ENCODE peak calls at places on chromosomes 6 and 20, in five cellular contexts. One of them, this sample, is unnamed.

GRCh38 chr6:14524319-14524718 is 406.7 kb downstream of the CD83 start:
- DNase-seq in activated CD8-positive, alpha-beta memory T cell treated with anti-CD3 and anti-CD28 coated beads, Interleukin-2, amount 10 ng/mL, durations not matched to agents 7 days and 5 days: no peak
- DNase-seq in germinal center: no peak
- DNase-seq in fibroblast of the conjunctiva: no peak
- DNase-seq in central memory CD4-positive, alpha-beta T cell: no peak
- DNase-seq in this sample: peak

GRCh38 chr6:149995971-149996370 is 29.4 kb downstream of the RAET1L start:
- DNase-seq in fibroblast of the conjunctiva: no peak
- DNase-seq in central memory CD4-positive, alpha-beta T cell: no peak
- DNase-seq in activated CD8-positive, alpha-beta memory T cell treated with anti-CD3 and anti-CD28 coated beads, Interleukin-2, amount 10 ng/mL, durations not matched to agents 7 days and 5 days: no peak
- DNase-seq in germinal center: no peak
- DNase-seq in this sample: no peak

GRCh38 chr20:52958206-52958605 is 14.0 kb upstream of the TSHZ2 start:
- DNase-seq in fibroblast of the conjunctiva: no peak
- DNase-seq in germinal center: no peak
- DNase-seq in activated CD8-positive, alpha-beta memory T cell treated with anti-CD3 and anti-CD28 coated beads, Interleukin-2, amount 10 ng/mL, durations not matched to agents 7 days and 5 days: no peak
- DNase-seq in central memory CD4-positive, alpha-beta T cell: no peak
- DNase-seq in this sample: no peak

GRCh38 chr6:79524065-79524464 is 13.2 kb downstream of the LCA5 start:
- DNase-seq in fibroblast of the conjunctiva: no peak
- DNase-seq in activated CD8-positive, alpha-beta memory T cell treated with anti-CD3 and anti-CD28 coated beads, Interleukin-2, amount 10 ng/mL, durations not matched to agents 7 days and 5 days: no peak
- DNase-seq in germinal center: no peak
- DNase-seq in central memory CD4-positive, alpha-beta T cell: no peak
- DNase-seq in this sample: no peak

GRCh38 chr6:134882426-134883038 is 67.4 kb downstream of the ALDH8A1 start:
- DNase-seq in fibroblast of the conjunctiva: peak
- DNase-seq in central memory CD4-positive, alpha-beta T cell: peak
- DNase-seq in activated CD8-positive, alpha-beta memory T cell treated with anti-CD3 and anti-CD28 coated beads, Interleukin-2, amount 10 ng/mL, durations not matched to agents 7 days and 5 days: peak
- DNase-seq in germinal center: no peak
- DNase-seq in this sample: peak

GRCh38 chr20:11970243-11970836 is 52.6 kb downstream of the BTBD3 start:
- DNase-seq in germinal center: no peak
- DNase-seq in central memory CD4-positive, alpha-beta T cell: no peak
- DNase-seq in fibroblast of the conjunctiva: no peak
- DNase-seq in activated CD8-positive, alpha-beta memory T cell treated with anti-CD3 and anti-CD28 coated beads, Interleukin-2, amount 10 ng/mL, durations not matched to agents 7 days and 5 days: no peak
- DNase-seq in this sample: no peak

GRCh38 chr6:63299667-63300066 is 20.1 kb downstream of the LGSN start:
- DNase-seq in fibroblast of the conjunctiva: no peak
- DNase-seq in central memory CD4-positive, alpha-beta T cell: no peak
- DNase-seq in germinal center: no peak
- DNase-seq in activated CD8-positive, alpha-beta memory T cell treated with anti-CD3 and anti-CD28 coated beads, Interleukin-2, amount 10 ng/mL, durations not matched to agents 7 days and 5 days: no peak
- DNase-seq in this sample: no peak

GRCh38 chr6:11143394-11144371 is 32.2 kb upstream of the ERVFRD-1 start:
- DNase-seq in activated CD8-positive, alpha-beta memory T cell treated with anti-CD3 and anti-CD28 coated beads, Interleukin-2, amount 10 ng/mL, durations not matched to agents 7 days and 5 days: no peak
- DNase-seq in central memory CD4-positive, alpha-beta T cell: no peak
- DNase-seq in fibroblast of the conjunctiva: peak
- DNase-seq in germinal center: no peak
- DNase-seq in this sample: peak

GRCh38 chr6:95159557-95159956 is 417.8 kb upstream of the MANEA start:
- DNase-seq in germinal center: no peak
- DNase-seq in fibroblast of the conjunctiva: no peak
- DNase-seq in central memory CD4-positive, alpha-beta T cell: no peak
- DNase-seq in activated CD8-positive, alpha-beta memory T cell treated with anti-CD3 and anti-CD28 coated beads, Interleukin-2, amount 10 ng/mL, durations not matched to agents 7 days and 5 days: no peak
- DNase-seq in this sample: no peak

GRCh38 chr20:11333634-11334033 is 584.1 kb upstream of the BTBD3 start:
- DNase-seq in activated CD8-positive, alpha-beta memory T cell treated with anti-CD3 and anti-CD28 coated beads, Interleukin-2, amount 10 ng/mL, durations not matched to agents 7 days and 5 days: no peak
- DNase-seq in germinal center: no peak
- DNase-seq in fibroblast of the conjunctiva: no peak
- DNase-seq in central memory CD4-positive, alpha-beta T cell: no peak
- DNase-seq in this sample: no peak

GRCh38 chr6:2158596-2159271 is 86.7 kb downstream of the GMDS start:
- DNase-seq in fibroblast of the conjunctiva: peak
- DNase-seq in germinal center: peak
- DNase-seq in central memory CD4-positive, alpha-beta T cell: no peak
- DNase-seq in activated CD8-positive, alpha-beta memory T cell treated with anti-CD3 and anti-CD28 coated beads, Interleukin-2, amount 10 ng/mL, durations not matched to agents 7 days and 5 days: no peak
- DNase-seq in this sample: no peak

GRCh38 chr20:43495388-43495787 is 12.1 kb upstream of the L3MBTL1 start:
- DNase-seq in central memory CD4-positive, alpha-beta T cell: no peak
- DNase-seq in germinal center: no peak
- DNase-seq in fibroblast of the conjunctiva: no peak
- DNase-seq in activated CD8-positive, alpha-beta memory T cell treated with anti-CD3 and anti-CD28 coated beads, Interleukin-2, amount 10 ng/mL, durations not matched to agents 7 days and 5 days: no peak
- DNase-seq in this sample: no peak

GRCh38 chr20:34220581-34220980 is 20.6 kb upstream of the ASIP start:
- DNase-seq in fibroblast of the conjunctiva: no peak
- DNase-seq in activated CD8-positive, alpha-beta memory T cell treated with anti-CD3 and anti-CD28 coated beads, Interleukin-2, amount 10 ng/mL, durations not matched to agents 7 days and 5 days: no peak
- DNase-seq in germinal center: no peak
- DNase-seq in central memory CD4-positive, alpha-beta T cell: no peak
- DNase-seq in this sample: peak

GRCh38 chr20:36251426-36251825 is 15.1 kb downstream of the AAR2 start:
- DNase-seq in activated CD8-positive, alpha-beta memory T cell treated with anti-CD3 and anti-CD28 coated beads, Interleukin-2, amount 10 ng/mL, durations not matched to agents 7 days and 5 days: no peak
- DNase-seq in central memory CD4-positive, alpha-beta T cell: no peak
- DNase-seq in germinal center: no peak
- DNase-seq in fibroblast of the conjunctiva: no peak
- DNase-seq in this sample: no peak

GRCh38 chr20:33684533-33685327 is 1.5 kb downstream of the E2F1 start:
- DNase-seq in central memory CD4-positive, alpha-beta T cell: no peak
- DNase-seq in activated CD8-positive, alpha-beta memory T cell treated with anti-CD3 and anti-CD28 coated beads, Interleukin-2, amount 10 ng/mL, durations not matched to agents 7 days and 5 days: no peak
- DNase-seq in fibroblast of the conjunctiva: no peak
- DNase-seq in germinal center: peak
- DNase-seq in this sample: no peak

GRCh38 chr20:46303176-46303956 is 4.9 kb downstream of the CDH22 start:
- DNase-seq in central memory CD4-positive, alpha-beta T cell: no peak
- DNase-seq in fibroblast of the conjunctiva: no peak
- DNase-seq in activated CD8-positive, alpha-beta memory T cell treated with anti-CD3 and anti-CD28 coated beads, Interleukin-2, amount 10 ng/mL, durations not matched to agents 7 days and 5 days: no peak
- DNase-seq in germinal center: no peak
- DNase-seq in this sample: no peak

GRCh38 chr6:25188232-25188631 is 90.9 kb upstream of the CARMIL1 start:
- DNase-seq in activated CD8-positive, alpha-beta memory T cell treated with anti-CD3 and anti-CD28 coated beads, Interleukin-2, amount 10 ng/mL, durations not matched to agents 7 days and 5 days: no peak
- DNase-seq in central memory CD4-positive, alpha-beta T cell: no peak
- DNase-seq in fibroblast of the conjunctiva: no peak
- DNase-seq in germinal center: no peak
- DNase-seq in this sample: no peak

GRCh38 chr20:47816487-47817451 is 31.5 kb upstream of the SULF2 start:
- DNase-seq in central memory CD4-positive, alpha-beta T cell: no peak
- DNase-seq in germinal center: no peak
- DNase-seq in activated CD8-positive, alpha-beta memory T cell treated with anti-CD3 and anti-CD28 coated beads, Interleukin-2, amount 10 ng/mL, durations not matched to agents 7 days and 5 days: no peak
- DNase-seq in fibroblast of the conjunctiva: no peak
- DNase-seq in this sample: no peak

GRCh38 chr6:27867941-27868705 is 44.1 kb downstream of the OR2B2 start:
- DNase-seq in central memory CD4-positive, alpha-beta T cell: no peak
- DNase-seq in germinal center: no peak
- DNase-seq in activated CD8-positive, alpha-beta memory T cell treated with anti-CD3 and anti-CD28 coated beads, Interleukin-2, amount 10 ng/mL, durations not matched to agents 7 days and 5 days: no peak
- DNase-seq in fibroblast of the conjunctiva: no peak
- DNase-seq in this sample: no peak

GRCh38 chr20:41701596-41702350 is 83.6 kb upstream of the CHD6 start:
- DNase-seq in activated CD8-positive, alpha-beta memory T cell treated with anti-CD3 and anti-CD28 coated beads, Interleukin-2, amount 10 ng/mL, durations not matched to agents 7 days and 5 days: no peak
- DNase-seq in germinal center: no peak
- DNase-seq in central memory CD4-positive, alpha-beta T cell: no peak
- DNase-seq in fibroblast of the conjunctiva: no peak
- DNase-seq in this sample: peak

GRCh38 chr20:2978519-2978918 is 64.9 kb upstream of the GNRH2 start:
- DNase-seq in central memory CD4-positive, alpha-beta T cell: no peak
- DNase-seq in germinal center: no peak
- DNase-seq in fibroblast of the conjunctiva: no peak
- DNase-seq in activated CD8-positive, alpha-beta memory T cell treated with anti-CD3 and anti-CD28 coated beads, Interleukin-2, amount 10 ng/mL, durations not matched to agents 7 days and 5 days: no peak
- DNase-seq in this sample: no peak

GRCh38 chr6:146910611-146911010 is 293.6 kb upstream of the STXBP5 start:
- DNase-seq in activated CD8-positive, alpha-beta memory T cell treated with anti-CD3 and anti-CD28 coated beads, Interleukin-2, amount 10 ng/mL, durations not matched to agents 7 days and 5 days: no peak
- DNase-seq in central memory CD4-positive, alpha-beta T cell: no peak
- DNase-seq in germinal center: no peak
- DNase-seq in fibroblast of the conjunctiva: no peak
- DNase-seq in this sample: no peak

GRCh38 chr20:45436732-45437485 is 21.0 kb downstream of the PIGT start:
- DNase-seq in germinal center: peak
- DNase-seq in fibroblast of the conjunctiva: peak
- DNase-seq in central memory CD4-positive, alpha-beta T cell: peak
- DNase-seq in activated CD8-positive, alpha-beta memory T cell treated with anti-CD3 and anti-CD28 coated beads, Interleukin-2, amount 10 ng/mL, durations not matched to agents 7 days and 5 days: peak
- DNase-seq in this sample: peak

GRCh38 chr20:50953821-50954220 is 4.5 kb downstream of the DPM1 start:
- DNase-seq in fibroblast of the conjunctiva: no peak
- DNase-seq in activated CD8-positive, alpha-beta memory T cell treated with anti-CD3 and anti-CD28 coated beads, Interleukin-2, amount 10 ng/mL, durations not matched to agents 7 days and 5 days: no peak
- DNase-seq in central memory CD4-positive, alpha-beta T cell: no peak
- DNase-seq in germinal center: no peak
- DNase-seq in this sample: no peak

GRCh38 chr6:101011165-101011564 is 130.0 kb upstream of the ASCC3 start:
- DNase-seq in fibroblast of the conjunctiva: no peak
- DNase-seq in germinal center: no peak
- DNase-seq in central memory CD4-positive, alpha-beta T cell: peak
- DNase-seq in activated CD8-positive, alpha-beta memory T cell treated with anti-CD3 and anti-CD28 coated beads, Interleukin-2, amount 10 ng/mL, durations not matched to agents 7 days and 5 days: no peak
- DNase-seq in this sample: no peak

GRCh38 chr6:40054186-40054585 is 119.9 kb upstream of the MOCS1 start:
- DNase-seq in central memory CD4-positive, alpha-beta T cell: no peak
- DNase-seq in fibroblast of the conjunctiva: no peak
- DNase-seq in germinal center: no peak
- DNase-seq in activated CD8-positive, alpha-beta memory T cell treated with anti-CD3 and anti-CD28 coated beads, Interleukin-2, amount 10 ng/mL, durations not matched to agents 7 days and 5 days: no peak
- DNase-seq in this sample: no peak

GRCh38 chr6:151494235-151494950 is 576 bp downstream of the CCDC170 start:
- DNase-seq in germinal center: peak
- DNase-seq in fibroblast of the conjunctiva: no peak
- DNase-seq in activated CD8-positive, alpha-beta memory T cell treated with anti-CD3 and anti-CD28 coated beads, Interleukin-2, amount 10 ng/mL, durations not matched to agents 7 days and 5 days: peak
- DNase-seq in central memory CD4-positive, alpha-beta T cell: peak
- DNase-seq in this sample: no peak

GRCh38 chr6:76230711-76231110 is 158.2 kb upstream of the IMPG1 start:
- DNase-seq in central memory CD4-positive, alpha-beta T cell: no peak
- DNase-seq in activated CD8-positive, alpha-beta memory T cell treated with anti-CD3 and anti-CD28 coated beads, Interleukin-2, amount 10 ng/mL, durations not matched to agents 7 days and 5 days: no peak
- DNase-seq in germinal center: no peak
- DNase-seq in fibroblast of the conjunctiva: no peak
- DNase-seq in this sample: no peak

GRCh38 chr20:20364747-20365558 is 3.0 kb upstream of the INSM1 start:
- DNase-seq in activated CD8-positive, alpha-beta memory T cell treated with anti-CD3 and anti-CD28 coated beads, Interleukin-2, amount 10 ng/mL, durations not matched to agents 7 days and 5 days: no peak
- DNase-seq in fibroblast of the conjunctiva: no peak
- DNase-seq in central memory CD4-positive, alpha-beta T cell: no peak
- DNase-seq in germinal center: no peak
- DNase-seq in this sample: no peak

GRCh38 chr6:89997456-89998445 is 103.5 kb downstream of the GJA10 start:
- DNase-seq in germinal center: no peak
- DNase-seq in fibroblast of the conjunctiva: peak
- DNase-seq in central memory CD4-positive, alpha-beta T cell: no peak
- DNase-seq in activated CD8-positive, alpha-beta memory T cell treated with anti-CD3 and anti-CD28 coated beads, Interleukin-2, amount 10 ng/mL, durations not matched to agents 7 days and 5 days: no peak
- DNase-seq in this sample: no peak

GRCh38 chr20:59994697-59995122 is 36.5 kb downstream of the CDH26 start:
- DNase-seq in germinal center: no peak
- DNase-seq in central memory CD4-positive, alpha-beta T cell: no peak
- DNase-seq in activated CD8-positive, alpha-beta memory T cell treated with anti-CD3 and anti-CD28 coated beads, Interleukin-2, amount 10 ng/mL, durations not matched to agents 7 days and 5 days: no peak
- DNase-seq in fibroblast of the conjunctiva: no peak
- DNase-seq in this sample: no peak

GRCh38 chr20:29301624-29302259 is 1955.7 kb upstream of the DEFB115 start:
- DNase-seq in central memory CD4-positive, alpha-beta T cell: no peak
- DNase-seq in germinal center: no peak
- DNase-seq in fibroblast of the conjunctiva: no peak
- DNase-seq in activated CD8-positive, alpha-beta memory T cell treated with anti-CD3 and anti-CD28 coated beads, Interleukin-2, amount 10 ng/mL, durations not matched to agents 7 days and 5 days: no peak
- DNase-seq in this sample: no peak

GRCh38 chr6:158057213-158057987 is 75.7 kb downstream of the SYNJ2 start:
- DNase-seq in germinal center: no peak
- DNase-seq in central memory CD4-positive, alpha-beta T cell: no peak
- DNase-seq in activated CD8-positive, alpha-beta memory T cell treated with anti-CD3 and anti-CD28 coated beads, Interleukin-2, amount 10 ng/mL, durations not matched to agents 7 days and 5 days: no peak
- DNase-seq in fibroblast of the conjunctiva: peak
- DNase-seq in this sample: peak

GRCh38 chr20:18428490-18429173 is 38.2 kb downstream of the DZANK1 start:
- DNase-seq in fibroblast of the conjunctiva: peak
- DNase-seq in central memory CD4-positive, alpha-beta T cell: no peak
- DNase-seq in germinal center: no peak
- DNase-seq in activated CD8-positive, alpha-beta memory T cell treated with anti-CD3 and anti-CD28 coated beads, Interleukin-2, amount 10 ng/mL, durations not matched to agents 7 days and 5 days: no peak
- DNase-seq in this sample: no peak

GRCh38 chr20:32439132-32439829 is 81.2 kb downstream of the ASXL1 start:
- DNase-seq in fibroblast of the conjunctiva: peak
- DNase-seq in activated CD8-positive, alpha-beta memory T cell treated with anti-CD3 and anti-CD28 coated beads, Interleukin-2, amount 10 ng/mL, durations not matched to agents 7 days and 5 days: peak
- DNase-seq in germinal center: no peak
- DNase-seq in central memory CD4-positive, alpha-beta T cell: no peak
- DNase-seq in this sample: peak

GRCh38 chr20:37749620-37750403 is 56.0 kb downstream of the CTNNBL1 start:
- DNase-seq in fibroblast of the conjunctiva: no peak
- DNase-seq in germinal center: no peak
- DNase-seq in central memory CD4-positive, alpha-beta T cell: no peak
- DNase-seq in activated CD8-positive, alpha-beta memory T cell treated with anti-CD3 and anti-CD28 coated beads, Interleukin-2, amount 10 ng/mL, durations not matched to agents 7 days and 5 days: no peak
- DNase-seq in this sample: no peak

GRCh38 chr6:37971711-37972410 is 152.3 kb downstream of the ZFAND3 start:
- DNase-seq in fibroblast of the conjunctiva: no peak
- DNase-seq in central memory CD4-positive, alpha-beta T cell: no peak
- DNase-seq in germinal center: no peak
- DNase-seq in activated CD8-positive, alpha-beta memory T cell treated with anti-CD3 and anti-CD28 coated beads, Interleukin-2, amount 10 ng/mL, durations not matched to agents 7 days and 5 days: no peak
- DNase-seq in this sample: no peak

GRCh38 chr6:160428818-160429744 is 80.9 kb downstream of the SLC22A3 start:
- DNase-seq in germinal center: no peak
- DNase-seq in central memory CD4-positive, alpha-beta T cell: no peak
- DNase-seq in fibroblast of the conjunctiva: no peak
- DNase-seq in activated CD8-positive, alpha-beta memory T cell treated with anti-CD3 and anti-CD28 coated beads, Interleukin-2, amount 10 ng/mL, durations not matched to agents 7 days and 5 days: no peak
- DNase-seq in this sample: no peak

GRCh38 chr6:47044418-47044817 is 2.3 kb upstream of the ADGRF1 start:
- DNase-seq in germinal center: no peak
- DNase-seq in fibroblast of the conjunctiva: no peak
- DNase-seq in activated CD8-positive, alpha-beta memory T cell treated with anti-CD3 and anti-CD28 coated beads, Interleukin-2, amount 10 ng/mL, durations not matched to agents 7 days and 5 days: no peak
- DNase-seq in central memory CD4-positive, alpha-beta T cell: no peak
- DNase-seq in this sample: no peak